ENCODE peak calls at places on chromosomes 3 and 15, in five cellular contexts. X is fibroblast of pulmonary artery, M is OCI-LY7, W is heart left ventricle, S is dorsolateral prefrontal cortex. A is an unnamed sample.

GRCh38 chr15:62758126-62758951 is 284.2 kb upstream of the TPM1 start:
- DNase-seq in M (no peak), S (peak), X (peak), W (no peak), A (peak)

GRCh38 chr3:72171946-72172345 is 387.0 kb upstream of the PROK2 start:
- DNase-seq in W (no peak), X (no peak), M (no peak), S (peak), A (no peak)

GRCh38 chr15:54298396-54298795 is 320.2 kb downstream of the UNC13C start:
- DNase-seq in M (no peak), W (no peak), S (no peak), X (no peak), A (no peak)

GRCh38 chr3:16064660-16065414 is 109.6 kb upstream of the GALNT15 start:
- DNase-seq in M (no peak), S (peak), X (peak), W (peak), A (no peak)

GRCh38 chr3:120855665-120856437 is 52.2 kb upstream of the STXBP5L start:
- DNase-seq in W (peak), X (peak), S (peak), M (no peak), A (peak)

GRCh38 chr3:191768421-191768820 is 307.5 kb downstream of the PYDC2 start:
- DNase-seq in W (no peak), S (no peak), M (peak), X (no peak), A (no peak)

GRCh38 chr3:71579934-71580318 is 3.6 kb downstream of the FOXP1 start:
- DNase-seq in X (no peak), M (peak), S (no peak), W (no peak), A (peak)

GRCh38 chr3:12643010-12643380 is 20.9 kb downstream of the RAF1 start:
- DNase-seq in M (no peak), W (no peak), X (no peak), S (no peak), A (no peak)

GRCh38 chr3:194682651-194683310 is 2.9 kb upstream of the FAM43A start:
- DNase-seq in X (peak), W (peak), S (peak), M (peak), A (peak)

GRCh38 chr3:169071003-169071402 is 592.5 kb downstream of the MECOM start:
- DNase-seq in W (no peak), M (no peak), X (no peak), S (no peak), A (no peak)

GRCh38 chr3:105526349-105527111 is 159.8 kb downstream of the ALCAM start:
- DNase-seq in M (no peak), W (no peak), S (peak), X (no peak), A (peak)

GRCh38 chr3:159346504-159346903 is 544.6 kb downstream of the MFSD1 start:
- DNase-seq in W (no peak), S (no peak), M (no peak), X (no peak), A (no peak)

GRCh38 chr15:52438047-52438446 is 90.6 kb downstream of the MYO5A start:
- DNase-seq in W (no peak), X (peak), M (no peak), S (peak), A (no peak)

GRCh38 chr3:16112910-16113504 is 61.5 kb upstream of the GALNT15 start:
- DNase-seq in M (no peak), W (no peak), X (peak), S (no peak), A (peak)

GRCh38 chr15:93044301-93045190 is 44.5 kb downstream of the RGMA start:
- DNase-seq in S (no peak), M (no peak), W (peak), X (no peak), A (peak)

GRCh38 chr3:15794303-15794771 is 3.4 kb downstream of the ANKRD28 start:
- DNase-seq in W (no peak), X (peak), S (no peak), M (no peak), A (no peak)

GRCh38 chr3:52049503-52049902 is 6.9 kb downstream of the DUSP7 start:
- DNase-seq in M (no peak), W (no peak), X (no peak), S (no peak), A (no peak)

GRCh38 chr15:90300988-90301715 is 35.7 kb downstream of the NGRN start:
- DNase-seq in M (peak), X (peak), W (peak), S (no peak), A (peak)

GRCh38 chr15:100944237-100944875 is 25.2 kb downstream of the LRRK1 start:
- DNase-seq in S (no peak), X (no peak), W (no peak), M (peak), A (no peak)

GRCh38 chr15:68054658-68055223 is 626 bp downstream of the PIAS1 start:
- DNase-seq in S (peak), X (no peak), W (peak), M (peak), A (peak)

DNA sequence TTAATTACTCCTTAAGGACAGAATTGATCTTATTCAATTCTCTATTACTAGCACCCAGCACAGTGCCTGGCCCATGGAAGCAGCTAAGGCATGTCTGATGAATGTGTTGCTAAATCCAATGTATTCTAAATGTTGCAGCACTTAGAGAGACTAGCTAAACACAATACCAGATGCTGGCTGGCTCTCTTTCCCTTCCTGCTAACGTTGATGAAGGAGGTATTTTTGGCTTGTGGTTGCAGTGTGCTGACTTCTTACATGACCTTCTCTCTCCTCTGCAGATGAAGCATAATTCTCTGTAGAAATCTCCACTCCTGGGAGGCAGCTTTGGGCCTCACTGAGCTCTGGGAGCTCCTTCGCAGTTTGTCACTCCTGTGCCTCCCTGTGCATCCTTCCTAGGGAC is 183.6 kb downstream of the PEX5L start:
- DNase-seq in W (no peak), S (no peak), M (no peak), X (peak), A (no peak)
- H3K4me3 ChIP-seq in W (no peak), S (no peak), M (no peak), X (no peak), A (no peak)

GRCh38 chr15:77507911-77508310 is 87.2 kb downstream of the HMG20A start:
- DNase-seq in M (no peak), W (no peak), S (peak), X (peak), A (peak)

GRCh38 chr15:77506311-77507150 is 85.8 kb downstream of the HMG20A start:
- DNase-seq in M (no peak), X (peak), W (peak), S (no peak), A (peak)

GRCh38 chr15:77508541-77509505 is 88.1 kb downstream of the HMG20A start:
- DNase-seq in X (peak), S (no peak), W (no peak), M (no peak), A (peak)

GRCh38 chr15:77505556-77505955 is 84.9 kb downstream of the HMG20A start:
- DNase-seq in S (no peak), W (no peak), X (no peak), M (no peak), A (no peak)

GRCh38 chr15:77507151-77507847 is 86.6 kb downstream of the HMG20A start:
- DNase-seq in W (peak), S (peak), M (no peak), X (peak), A (peak)
- H3K4me3 ChIP-seq in W (peak), S (no peak), M (no peak), X (peak), A (peak)

DNA sequence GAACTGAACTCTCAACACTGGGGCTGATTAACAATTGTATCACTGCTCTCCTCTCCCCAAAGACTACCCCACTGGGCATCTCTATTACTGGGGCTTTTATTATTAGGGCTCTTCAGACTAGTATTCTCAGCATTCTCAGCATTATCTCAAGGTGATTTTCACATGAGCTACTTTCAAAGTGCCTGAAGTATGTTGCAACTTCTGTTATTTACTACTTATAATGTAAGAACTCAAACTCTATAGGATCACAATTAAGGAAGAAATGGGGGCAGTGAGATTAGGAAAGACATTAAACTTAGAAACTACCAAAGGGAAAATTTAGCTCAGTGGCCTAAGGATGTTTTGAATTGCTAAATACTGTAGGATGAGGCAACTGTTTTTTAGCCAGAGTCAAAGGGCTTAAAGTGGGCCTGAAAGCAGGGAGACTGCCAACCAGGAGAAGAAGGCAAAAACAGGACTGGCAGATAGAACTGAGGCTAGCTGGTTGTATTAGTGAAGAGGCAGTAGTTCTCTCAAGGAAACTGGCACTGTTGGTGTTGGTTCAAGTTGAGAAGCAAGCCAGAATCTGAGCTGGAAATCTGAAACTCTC is 55.5 kb upstream of the MBNL1 start:
- DNase-seq in S (no peak), M (no peak), X (peak), W (no peak), A (peak)
- H3K4me3 ChIP-seq in S (no peak), M (no peak), X (no peak), W (no peak), A (no peak)

GRCh38 chr3:61233828-61234227 is 17.4 kb downstream of the FHIT start:
- DNase-seq in X (no peak), S (no peak), M (no peak), W (no peak), A (no peak)
- H3K4me3 ChIP-seq in X (no peak), S (no peak), M (no peak), W (no peak), A (no peak)

GRCh38 chr3:185658504-185658912 is 72.4 kb downstream of the SENP2 start:
- DNase-seq in M (no peak), S (peak), W (no peak), X (peak), A (peak)
- H3K4me3 ChIP-seq in M (no peak), S (no peak), W (no peak), X (no peak), A (no peak)

GRCh38 chr15:79372428-79372827 is 59.7 kb upstream of the MINAR1 start:
- DNase-seq in X (no peak), W (no peak), M (no peak), S (no peak), A (no peak)
- H3K4me3 ChIP-seq in X (no peak), W (no peak), M (no peak), S (no peak), A (no peak)

DNA sequence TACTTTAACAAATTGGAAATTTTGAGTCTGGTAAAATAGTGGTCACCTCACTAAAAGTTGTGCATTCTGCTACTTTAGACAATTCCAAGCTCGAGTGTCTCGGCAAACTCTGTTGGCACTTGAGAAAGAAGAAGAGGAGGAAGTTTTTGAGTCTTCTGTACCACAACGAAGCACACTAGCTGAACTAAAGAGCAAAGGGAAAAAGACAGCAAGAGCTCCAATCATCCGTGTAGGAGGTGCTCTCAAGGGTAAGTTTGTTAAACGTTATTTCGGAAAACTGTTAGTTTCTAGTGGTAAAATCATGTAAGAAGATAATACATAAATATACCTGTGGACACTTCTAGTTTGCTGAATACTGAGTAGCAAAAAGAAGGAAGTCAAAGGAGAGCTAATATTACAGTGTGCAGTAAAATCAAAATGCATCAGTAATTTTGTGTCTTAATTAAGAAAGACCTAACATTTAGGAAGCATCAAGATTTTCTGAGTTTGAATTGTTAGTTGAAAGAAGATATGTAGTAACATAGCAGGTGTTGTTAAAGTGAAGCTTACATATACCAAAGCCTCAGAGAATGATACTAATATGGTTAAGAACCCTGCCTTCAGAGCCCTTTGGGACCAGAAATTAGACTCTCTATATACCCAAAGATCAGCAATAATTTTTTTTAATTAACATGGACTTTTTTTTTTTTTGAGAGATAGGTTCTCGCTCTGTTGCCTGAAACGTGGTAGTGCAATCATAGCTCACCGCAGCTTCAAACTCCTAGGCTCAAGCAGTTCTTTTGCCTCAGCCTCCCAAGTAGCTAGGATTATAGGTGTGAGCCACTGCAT is 23.0 kb downstream of the BUB1B start:
- DNase-seq in M (no peak), S (no peak), W (no peak), X (no peak), A (no peak)
- H3K4me3 ChIP-seq in M (no peak), S (no peak), W (no peak), X (no peak), A (peak)

DNA sequence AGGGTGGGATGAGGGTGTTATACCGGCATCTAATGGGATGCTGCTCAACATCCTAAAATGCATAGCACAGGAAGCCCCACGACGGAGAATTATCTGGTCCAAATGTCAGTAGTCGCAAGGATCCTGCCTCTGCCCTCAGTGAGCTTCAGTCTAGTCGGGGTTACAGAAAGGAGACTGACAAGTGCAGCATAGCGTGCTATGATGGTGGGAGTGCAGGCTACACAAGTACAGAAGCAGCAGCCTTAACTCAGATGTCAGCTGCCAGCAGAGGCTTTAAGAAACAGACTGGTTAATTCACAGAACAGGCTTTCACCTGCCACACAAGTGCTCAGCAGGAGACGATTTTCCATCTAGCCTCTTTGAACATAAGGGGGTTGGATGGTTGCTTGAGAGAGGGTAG is 6.9 kb downstream of the LRRN1 start:
- DNase-seq in W (no peak), M (no peak), X (no peak), S (no peak), A (no peak)
- H3K4me3 ChIP-seq in W (no peak), M (no peak), X (no peak), S (no peak), A (no peak)

DNA sequence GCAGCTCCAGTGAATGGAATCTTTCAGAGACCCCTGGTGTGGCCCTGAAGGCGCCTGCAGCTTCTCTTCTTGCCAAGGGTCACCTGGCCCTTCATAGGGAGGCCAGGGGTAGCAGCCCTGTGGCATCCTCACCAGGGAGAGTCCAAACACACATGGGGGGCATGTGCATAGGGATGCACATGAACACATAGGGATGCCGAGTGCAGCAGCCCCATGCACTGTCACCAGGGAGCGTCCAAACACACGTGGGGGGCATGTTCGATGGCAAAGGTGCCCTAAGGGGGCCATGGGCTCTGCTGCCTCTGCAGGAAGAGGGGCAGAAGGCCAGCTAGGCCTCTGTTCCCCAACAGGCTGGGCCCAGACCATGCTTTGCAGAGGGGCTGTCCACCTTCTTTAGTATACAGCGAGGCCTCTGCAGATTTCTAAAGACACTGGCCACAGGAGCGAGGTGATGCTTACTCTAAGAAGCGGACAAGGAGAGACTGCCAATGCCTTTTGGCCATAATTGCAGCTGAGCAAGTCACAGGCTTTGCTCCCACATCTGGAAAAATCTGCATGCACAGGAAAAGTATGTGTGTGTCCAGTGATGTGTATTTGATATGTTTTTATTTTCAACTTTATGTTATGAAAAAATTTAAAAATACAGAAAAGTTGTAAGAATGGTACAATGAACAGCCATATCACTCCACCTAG is 20.9 kb downstream of the ANAPC13 start:
- DNase-seq in W (no peak), S (no peak), X (no peak), M (no peak), A (no peak)
- H3K4me3 ChIP-seq in W (no peak), S (no peak), X (no peak), M (no peak), A (peak)

GRCh38 chr3:98734311-98734710 is 28.8 kb upstream of the ST3GAL6 start:
- DNase-seq in M (no peak), X (peak), W (no peak), S (no peak), A (no peak)

GRCh38 chr3:98733778-98734281 is 29.3 kb upstream of the ST3GAL6 start:
- DNase-seq in M (no peak), X (peak), S (peak), W (no peak), A (no peak)

GRCh38 chr3:98735296-98735695 is 27.8 kb upstream of the ST3GAL6 start:
- DNase-seq in M (no peak), X (no peak), S (no peak), W (no peak), A (no peak)

GRCh38 chr3:98735761-98736269 is 27.3 kb upstream of the ST3GAL6 start:
- DNase-seq in M (no peak), X (peak), W (no peak), S (no peak), A (no peak)

DNA sequence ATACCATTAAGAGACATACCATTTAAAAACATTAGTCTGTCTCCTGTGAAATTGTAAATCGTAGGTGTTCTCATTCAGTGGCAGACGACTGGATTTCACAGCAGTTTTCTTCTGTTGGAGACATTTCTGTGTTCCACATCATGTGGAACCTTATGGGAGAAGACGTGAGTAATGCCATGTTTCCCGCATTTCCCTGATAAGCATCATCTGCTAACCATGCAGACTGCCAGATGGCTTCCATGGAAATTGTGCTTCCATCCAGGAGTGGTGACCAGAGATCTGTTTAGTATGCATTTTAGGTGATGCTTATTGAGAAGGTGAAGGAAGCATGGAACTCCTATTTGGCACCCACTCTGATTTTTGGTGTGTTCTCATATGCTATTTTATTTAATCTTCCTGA is 28.4 kb upstream of the ST3GAL6 start:
- DNase-seq in W (no peak), S (peak), X (peak), M (no peak), A (no peak)
- H3K4me3 ChIP-seq in W (peak), S (no peak), X (peak), M (no peak), A (no peak)

A was measured in osteoblast.